ENCODE peak calls at places on chromosomes 3 and 15, in four cellular contexts. U, V, T and B are unnamed samples.
A peak's percentile ranks its signal among the peaks of the same experiment; 100 is the strongest.

GRCh38 chr3:188947983-188948657 is 223.7 kb upstream of the TPRG1 start:
- DNase-seq in U (peak; percentile 85), V (peak; percentile 93), T (peak; percentile 69), B (peak; percentile 89)

GRCh38 chr3:123678108-123678511 is 93.3 kb upstream of the HACD2 start:
- DNase-seq in V (no peak), T (no peak), U (peak; percentile 97), B (no peak)

GRCh38 chr15:26503998-26504397 is 268.9 kb downstream of the GABRB3 start:
- DNase-seq in V (peak; percentile 42), U (no peak), T (no peak), B (no peak)

GRCh38 chr15:98983333-98983732 is 24.3 kb downstream of the PGPEP1L start:
- DNase-seq in V (no peak), U (peak; percentile 84), T (peak; percentile 14), B (no peak)

GRCh38 chr3:154684440-154684839 is 254.4 kb upstream of the GPR149 start:
- DNase-seq in V (peak; percentile 31), T (no peak), U (no peak), B (peak; percentile 34)

GRCh38 chr3:78974181-78974770 is 793.5 kb downstream of the ROBO1 start:
- DNase-seq in U (peak; percentile 62), V (no peak), T (no peak), B (no peak)

GRCh38 chr3:177333535-177334495 is 136.5 kb upstream of the TBL1XR1 start:
- DNase-seq in T (no peak), U (no peak), V (no peak), B (no peak)

GRCh38 chr3:108088697-108089096 is 2.1 kb downstream of the CD47 start:
- DNase-seq in U (peak; percentile 16), V (no peak), T (no peak), B (no peak)

GRCh38 chr3:113079532-113079931 is 88.7 kb downstream of the GTPBP8 start:
- DNase-seq in U (peak; percentile 13), T (no peak), V (no peak), B (no peak)

GRCh38 chr3:5021571-5022092 is 42.4 kb downstream of the BHLHE40 start:
- DNase-seq in T (no peak), V (no peak), U (peak; percentile 83), B (no peak)

GRCh38 chr15:66942649-66943390 is 122.6 kb upstream of the SMAD3 start:
- DNase-seq in U (no peak), T (no peak), V (no peak), B (no peak)

GRCh38 chr15:66939451-66940023 is 125.9 kb upstream of the SMAD3 start:
- DNase-seq in U (no peak), V (no peak), T (no peak), B (no peak)

GRCh38 chr15:66940368-66940767 is 125.0 kb upstream of the SMAD3 start:
- DNase-seq in T (no peak), V (no peak), U (peak; percentile 62), B (no peak)

GRCh38 chr15:66941791-66942190 is 123.6 kb upstream of the SMAD3 start:
- DNase-seq in U (no peak), V (no peak), T (no peak), B (no peak)

GRCh38 chr15:66941231-66941711 is 124.1 kb upstream of the SMAD3 start:
- DNase-seq in T (no peak), U (no peak), V (no peak), B (no peak)
- H2AK5ac ChIP-seq in T (no peak overlapping the region), U (peak overlapping the region; percentile 65), V (no peak overlapping the region), B (no peak overlapping the region)

GRCh38 chr15:79194386-79194785 is 88.1 kb upstream of the ANKRD34C start:
- DNase-seq in T (no peak), V (no peak), U (no peak), B (no peak)

GRCh38 chr15:79197285-79197684 is 85.2 kb upstream of the ANKRD34C start:
- DNase-seq in V (peak; percentile 68), U (no peak), T (no peak), B (peak; percentile 60)

GRCh38 chr15:79193157-79193948 is 89.2 kb upstream of the ANKRD34C start:
- DNase-seq in V (no peak), T (no peak), U (no peak), B (no peak)

GRCh38 chr15:79195239-79195638 is 87.3 kb upstream of the ANKRD34C start:
- DNase-seq in U (no peak), T (no peak), V (no peak), B (no peak)

DNA sequence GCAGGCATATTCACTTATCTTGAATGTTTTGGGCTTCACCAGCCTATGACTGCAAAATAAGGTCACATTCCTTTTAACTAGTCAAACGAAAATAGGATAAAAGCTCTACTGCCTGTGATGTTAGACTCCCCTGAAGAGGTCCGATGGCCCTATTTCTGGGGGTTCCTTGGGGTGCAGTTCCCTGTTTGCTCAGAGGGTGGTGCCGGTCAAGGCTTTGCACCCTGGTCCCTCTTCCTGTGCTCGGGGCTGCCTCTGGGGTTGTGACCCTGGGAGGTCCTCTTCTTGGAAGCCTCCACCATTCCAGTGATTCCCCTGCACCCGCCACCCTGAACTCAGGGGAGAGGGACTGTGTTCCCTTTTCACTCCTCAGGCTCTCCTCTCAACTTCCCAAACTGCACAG is 86.7 kb upstream of the ANKRD34C start:
- DNase-seq in U (no peak), T (peak; percentile 76), V (no peak), B (no peak)
- H3K56ac ChIP-seq in U (no peak overlapping the region), T (no peak overlapping the region), V (no peak overlapping the region), B (no peak overlapping the region)

GRCh38 chr3:22439626-22440025 is 688.6 kb upstream of the ZNF385D start:
- DNase-seq in U (no peak), T (no peak), V (no peak), B (no peak)
- H2AK5ac ChIP-seq in U (no peak overlapping the region), T (no peak overlapping the region), V (no peak overlapping the region), B (no peak overlapping the region)

DNA sequence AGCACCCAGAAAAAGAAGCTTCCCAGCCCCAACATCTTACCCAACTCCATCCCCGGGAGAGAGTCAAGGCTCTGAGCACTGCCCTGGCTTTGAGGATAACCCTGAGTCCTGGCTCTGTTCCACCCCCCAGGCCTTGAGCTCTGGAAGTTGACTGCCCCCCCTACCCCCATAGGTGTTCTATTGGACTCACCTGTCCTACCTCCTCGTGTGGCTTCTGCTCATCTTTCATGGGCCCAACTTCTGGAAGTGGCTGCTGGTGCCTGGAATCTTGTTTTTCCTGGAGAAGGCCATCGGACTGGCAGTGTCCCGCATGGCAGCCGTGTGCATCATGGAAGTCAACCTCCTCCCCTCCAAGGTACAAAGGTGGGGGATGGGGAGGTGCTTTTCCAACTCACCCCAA is 22.4 kb downstream of the NOX5 start:
- DNase-seq in T (no peak), U (no peak), V (no peak), B (no peak)
- H3K56ac ChIP-seq in T (no peak overlapping the region), U (no peak overlapping the region), V (no peak overlapping the region), B (no peak overlapping the region)